ENCODE peak calls at places on chromosomes 11 and 22, in seven cellular contexts. P is kidney; C is Panc1; A is IMR-90; W is RWPE1; T is naive thymus-derived CD4-positive, alpha-beta T cell; S is GM23248. D is an unnamed sample.

GRCh38 chr22:48750826-48751440 is 1076.7 kb downstream of the BRD1 start:
- DNase-seq in P (no peak), C (no peak), A (no peak), W (no peak), T (no peak), S (no peak), D (no peak)

GRCh38 chr22:23376256-23376655 is 195.9 kb downstream of the BCR start:
- DNase-seq in P (no peak), C (no peak), A (no peak), W (no peak), T (peak; percentile 42), S (peak; percentile 29), D (no peak)

GRCh38 chr11:100980156-100980555 is 149.5 kb downstream of the PGR start:
- DNase-seq in P (no peak), C (no peak), A (peak; percentile 13), W (no peak), T (no peak), S (peak; percentile 12), D (no peak)

GRCh38 chr22:42300286-42301071 is 30.0 kb upstream of the TCF20 start:
- DNase-seq in P (no peak), C (no peak), A (no peak), W (peak; percentile 69), T (peak; percentile 34), S (no peak), D (peak; percentile 84)

GRCh38 chr11:85756401-85757200 is 54.3 kb downstream of the SYTL2 start:
- DNase-seq in P (no peak), C (no peak), A (no peak), W (no peak), T (peak; percentile 43), S (no peak), D (peak; percentile 58)

GRCh38 chr11:114562166-114562916 is 2.7 kb upstream of the NXPE1 start:
- DNase-seq in P (no peak), C (no peak), A (peak; percentile 59), W (no peak), T (no peak), S (peak; percentile 32), D (no peak)

GRCh38 chr11:134282121-134283045 is 6.2 kb downstream of the GLB1L3 start:
- DNase-seq in P (no peak), C (no peak), A (no peak), W (no peak), T (no peak), S (no peak), D (no peak)

GRCh38 chr11:78656327-78656726 is 81.7 kb upstream of the NARS2 start:
- DNase-seq in P (no peak), C (no peak), A (no peak), W (no peak), T (no peak), S (no peak), D (no peak)

GRCh38 chr11:26704249-26704648 is 17.6 kb downstream of the SLC5A12 start:
- DNase-seq in P (no peak), C (no peak), A (no peak), W (no peak), T (no peak), S (peak; percentile 7), D (peak; percentile 36)

GRCh38 chr11:74636633-74637184 is 44.3 kb downstream of the POLD3 start:
- DNase-seq in P (no peak), C (no peak), A (peak; percentile 95), W (peak; percentile 72), T (no peak), S (peak; percentile 91), D (peak; percentile 80)

GRCh38 chr11:107780775-107781174 is 68.9 kb upstream of the SLN start:
- DNase-seq in P (no peak), C (no peak), A (no peak), W (no peak), T (no peak), S (no peak), D (no peak)

GRCh38 chr11:70364198-70364597 is 34.1 kb upstream of the CTTN start:
- DNase-seq in P (no peak), C (no peak), A (peak; percentile 31), W (no peak), T (no peak), S (no peak), D (no peak)

GRCh38 chr11:75276696-75277095 is 36.1 kb downstream of the TPBGL start:
- DNase-seq in P (peak; percentile 48), C (no peak), A (no peak), W (no peak), T (no peak), S (no peak), D (no peak)

GRCh38 chr11:130146797-130147196 is 12.8 kb upstream of the ST14 start:
- DNase-seq in P (no peak), C (no peak), A (no peak), W (no peak), T (no peak), S (no peak), D (no peak)

GRCh38 chr11:61999141-61999975 is 31.9 kb upstream of the FTH1 start:
- DNase-seq in P (no peak), C (no peak), A (no peak), W (no peak), T (no peak), S (no peak), D (no peak)

GRCh38 chr11:92382311-92382710 is 157.7 kb downstream of the FAT3 start:
- DNase-seq in P (no peak), C (no peak), A (no peak), W (no peak), T (no peak), S (no peak), D (no peak)

GRCh38 chr11:92376146-92376599 is 151.6 kb downstream of the FAT3 start:
- DNase-seq in P (no peak), C (no peak), A (peak; percentile 83), W (no peak), T (no peak), S (peak; percentile 22), D (no peak)

GRCh38 chr11:92380882-92381281 is 156.3 kb downstream of the FAT3 start:
- DNase-seq in P (no peak), C (no peak), A (peak; percentile 77), W (peak; percentile 67), T (no peak), S (peak; percentile 78), D (peak; percentile 40)

GRCh38 chr11:92376680-92377079 is 152.1 kb downstream of the FAT3 start:
- DNase-seq in P (no peak), C (no peak), A (no peak), W (no peak), T (no peak), S (no peak), D (no peak)
- H3K27ac ChIP-seq in P (no peak overlapping the region), C (no peak overlapping the region), A (no peak overlapping the region), W (no peak overlapping the region), T (no peak overlapping the region), S (no peak overlapping the region), D (no peak overlapping the region)

GRCh38 chr11:103870821-103871309 is 165.6 kb upstream of the DDI1 start:
- DNase-seq in P (peak; percentile 73), C (no peak), A (no peak), W (no peak), T (no peak), S (peak; percentile 26), D (no peak)
- H3K27ac ChIP-seq in P (no peak overlapping the region), C (no peak overlapping the region), A (no peak overlapping the region), W (no peak overlapping the region), T (no peak overlapping the region), S (no peak overlapping the region), D (no peak overlapping the region)

GRCh38 chr22:29311468-29312217 is 3.9 kb downstream of the RASL10A start:
- DNase-seq in P (peak; percentile 84), C (no peak), A (no peak), W (no peak), T (no peak), S (peak; percentile 61), D (no peak)
- H3K27ac ChIP-seq in P (no peak overlapping the region), C (no peak overlapping the region), A (no peak overlapping the region), W (peak overlapping the region; percentile 94), T (no peak overlapping the region), S (peak overlapping the region; percentile 84), D (no peak overlapping the region)

GRCh38 chr11:96256604-96257003 is 86.4 kb downstream of the MAML2 start:
- DNase-seq in P (no peak), C (no peak), A (no peak), W (no peak), T (no peak), S (no peak), D (no peak)

GRCh38 chr11:96257036-96257435 is 86.0 kb downstream of the MAML2 start:
- DNase-seq in P (no peak), C (no peak), A (no peak), W (no peak), T (no peak), S (no peak), D (no peak)

GRCh38 chr11:96254087-96254486 is 88.9 kb downstream of the MAML2 start:
- DNase-seq in P (no peak), C (no peak), A (peak; percentile 75), W (no peak), T (peak; percentile 32), S (peak; percentile 65), D (no peak)

GRCh38 chr11:96256213-96256580 is 86.8 kb downstream of the MAML2 start:
- DNase-seq in P (no peak), C (no peak), A (no peak), W (no peak), T (no peak), S (no peak), D (no peak)

DNA sequence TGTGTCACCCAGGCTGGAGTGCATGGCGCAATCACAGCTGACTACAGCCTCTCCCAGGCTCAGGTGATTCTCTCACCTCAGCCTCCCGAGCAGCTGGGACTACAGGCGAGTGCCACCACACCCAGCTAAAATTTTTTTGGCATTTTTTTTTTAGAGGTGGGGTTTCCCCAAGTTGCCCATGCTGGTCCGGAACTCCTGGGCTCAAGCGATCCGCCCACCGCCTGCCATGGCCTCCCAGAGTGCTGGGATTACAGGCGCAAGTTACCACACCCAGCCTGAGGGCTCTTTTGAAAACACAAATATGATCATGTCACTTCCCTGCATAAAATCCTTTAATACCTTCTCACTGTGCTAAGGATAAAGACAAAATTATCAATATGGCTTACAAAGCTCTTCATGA is 88.1 kb downstream of the MAML2 start:
- DNase-seq in P (no peak), C (no peak), A (no peak), W (no peak), T (no peak), S (no peak), D (no peak)
- H3K27ac ChIP-seq in P (no peak overlapping the region), C (no peak overlapping the region), A (no peak overlapping the region), W (no peak overlapping the region), T (peak overlapping the region; percentile 77), S (peak overlapping the region; percentile 42), D (no peak overlapping the region)

GRCh38 chr11:72821920-72822799 is 7.9 kb downstream of the ATG16L2 start:
- DNase-seq in P (peak; percentile 97), C (peak; percentile 28), A (peak; percentile 84), W (peak; percentile 92), T (peak; percentile 68), S (peak; percentile 92), D (peak; percentile 54)
- H3K27ac ChIP-seq in P (no peak overlapping the region), C (peak overlapping the region; percentile 87), A (no peak overlapping the region), W (peak overlapping the region; percentile 66), T (peak overlapping the region; percentile 66), S (no peak overlapping the region), D (no peak overlapping the region)

GRCh38 chr11:72338741-72339140 is 94.8 kb upstream of the PHOX2A start:
- DNase-seq in P (no peak), C (no peak), A (peak; percentile 18), W (no peak), T (no peak), S (peak; percentile 35), D (no peak)
- H3K27ac ChIP-seq in P (no peak overlapping the region), C (no peak overlapping the region), A (no peak overlapping the region), W (no peak overlapping the region), T (no peak overlapping the region), S (no peak overlapping the region), D (no peak overlapping the region)